ENCODE peak calls at places on chromosomes 11 and 22, in seven cellular contexts. One of them, this sample, is unnamed.

GRCh38 chr11:104333977-104334376 is 170.0 kb upstream of the PDGFD start:
- DNase-seq in germinal center: peak
- DNase-seq in astrocyte: no peak
- DNase-seq in uterus: no peak
- DNase-seq in NCI-H1092: no peak
- DNase-seq in Calu3: no peak
- DNase-seq in T-cell: no peak
- DNase-seq in this sample: no peak

GRCh38 chr11:113884361-113884836 is 9.0 kb upstream of the USP28 start:
- DNase-seq in germinal center: no peak
- DNase-seq in astrocyte: peak
- DNase-seq in uterus: no peak
- DNase-seq in NCI-H1092: no peak
- DNase-seq in Calu3: no peak
- DNase-seq in T-cell: no peak
- DNase-seq in this sample: no peak

GRCh38 chr11:107696140-107696539 is 15.7 kb downstream of the SLN start:
- DNase-seq in germinal center: no peak
- DNase-seq in astrocyte: peak
- DNase-seq in uterus: no peak
- DNase-seq in NCI-H1092: no peak
- DNase-seq in Calu3: no peak
- DNase-seq in T-cell: no peak
- DNase-seq in this sample: no peak

GRCh38 chr11:134049303-134049702 is 19.6 kb upstream of the JAM3 start:
- DNase-seq in germinal center: no peak
- DNase-seq in astrocyte: no peak
- DNase-seq in uterus: no peak
- DNase-seq in NCI-H1092: no peak
- DNase-seq in Calu3: no peak
- DNase-seq in T-cell: no peak
- DNase-seq in this sample: no peak

GRCh38 chr11:74593463-74593862 is 1.1 kb downstream of the POLD3 start:
- DNase-seq in germinal center: no peak
- DNase-seq in astrocyte: no peak
- DNase-seq in uterus: no peak
- DNase-seq in NCI-H1092: no peak
- DNase-seq in Calu3: no peak
- DNase-seq in T-cell: no peak
- DNase-seq in this sample: no peak

GRCh38 chr11:78560826-78561484 is 13.7 kb downstream of the NARS2 start:
- DNase-seq in germinal center: no peak
- DNase-seq in astrocyte: no peak
- DNase-seq in uterus: no peak
- DNase-seq in NCI-H1092: no peak
- DNase-seq in Calu3: no peak
- DNase-seq in T-cell: no peak
- DNase-seq in this sample: no peak

GRCh38 chr11:119474682-119475596 is 52.0 kb upstream of the THY1 start:
- DNase-seq in germinal center: peak
- DNase-seq in astrocyte: peak
- DNase-seq in uterus: peak
- DNase-seq in NCI-H1092: peak
- DNase-seq in Calu3: peak
- DNase-seq in T-cell: peak
- DNase-seq in this sample: peak

GRCh38 chr11:69051381-69052342 is 2.9 kb downstream of the TPCN2 start:
- DNase-seq in germinal center: no peak
- DNase-seq in astrocyte: no peak
- DNase-seq in uterus: no peak
- DNase-seq in NCI-H1092: no peak
- DNase-seq in Calu3: no peak
- DNase-seq in T-cell: no peak
- DNase-seq in this sample: no peak

GRCh38 chr22:38353142-38353629 is 36.0 kb upstream of the CSNK1E start:
- DNase-seq in germinal center: peak
- DNase-seq in astrocyte: no peak
- DNase-seq in uterus: peak
- DNase-seq in NCI-H1092: peak
- DNase-seq in Calu3: peak
- DNase-seq in T-cell: peak
- DNase-seq in this sample: peak

GRCh38 chr11:82676483-82677094 is 57.1 kb downstream of the FAM181B start:
- DNase-seq in germinal center: no peak
- DNase-seq in astrocyte: no peak
- DNase-seq in uterus: no peak
- DNase-seq in NCI-H1092: no peak
- DNase-seq in Calu3: no peak
- DNase-seq in T-cell: no peak
- DNase-seq in this sample: no peak

GRCh38 chr11:28701760-28702449 is 593.7 kb downstream of the METTL15 start:
- DNase-seq in germinal center: no peak
- DNase-seq in astrocyte: no peak
- DNase-seq in uterus: no peak
- DNase-seq in NCI-H1092: no peak
- DNase-seq in Calu3: peak
- DNase-seq in T-cell: no peak
- DNase-seq in this sample: no peak

GRCh38 chr11:29996016-29996415 is 20.8 kb downstream of the KCNA4 start:
- DNase-seq in germinal center: no peak
- DNase-seq in astrocyte: no peak
- DNase-seq in uterus: no peak
- DNase-seq in NCI-H1092: no peak
- DNase-seq in Calu3: no peak
- DNase-seq in T-cell: no peak
- DNase-seq in this sample: no peak

This sample was measured in heart right ventricle.